ENCODE peak calls at places on chromosome 12, in seven cellular contexts. L, P, W, D, C, E and F are unnamed samples.

GRCh38 chr12:90979936-90980335 is 24.8 kb downstream of the EPYC start:
- DNase-seq in C (no peak), E (no peak), P (no peak), D (no peak), W (no peak), L (peak), F (no peak)

GRCh38 chr12:1841606-1842182 is 21.3 kb downstream of the LRTM2 start:
- DNase-seq in W (no peak), E (no peak), D (no peak), C (no peak), P (no peak), L (no peak), F (no peak)

GRCh38 chr12:64083285-64084210 is 138.5 kb downstream of the KICS2 start:
- DNase-seq in E (peak), D (peak), W (no peak), C (no peak), L (peak), P (peak), F (peak)

GRCh38 chr12:120367924-120368788 is 808 bp downstream of the MSI1 start:
- DNase-seq in C (peak), E (no peak), W (no peak), P (no peak), D (peak), L (no peak), F (peak)

GRCh38 chr12:47527816-47528215 is 178.0 kb downstream of the RPAP3 start:
- DNase-seq in C (no peak), D (no peak), P (no peak), L (no peak), W (no peak), E (no peak), F (no peak)

GRCh38 chr12:108766294-108766693 is 35.0 kb upstream of the CORO1C start:
- DNase-seq in P (no peak), W (no peak), L (no peak), E (no peak), C (no peak), D (no peak), F (no peak)

GRCh38 chr12:27785882-27786570 is 6.0 kb upstream of the MANSC4 start:
- DNase-seq in P (no peak), L (no peak), W (no peak), C (no peak), D (no peak), E (no peak), F (no peak)

GRCh38 chr12:63931703-63932102 is 87.2 kb downstream of the SRGAP1 start:
- DNase-seq in P (no peak), C (no peak), E (no peak), W (no peak), D (no peak), L (no peak), F (no peak)

GRCh38 chr12:1830401-1830845 is 10.1 kb downstream of the LRTM2 start:
- DNase-seq in D (no peak), L (no peak), W (no peak), P (no peak), C (no peak), E (no peak), F (peak)

GRCh38 chr12:50387487-50387886 is 8.9 kb downstream of the FAM186A start:
- DNase-seq in E (no peak), C (no peak), L (peak), P (no peak), W (no peak), D (no peak), F (no peak)

GRCh38 chr12:8026282-8026637 is 6.3 kb upstream of the FOXJ2 start:
- DNase-seq in D (no peak), E (no peak), C (no peak), L (peak), W (no peak), P (no peak), F (no peak)

GRCh38 chr12:131832393-131833231 is 4.4 kb downstream of the MMP17 start:
- DNase-seq in E (no peak), L (peak), C (no peak), W (no peak), D (peak), P (no peak), F (peak)

GRCh38 chr12:103673487-103673886 is 86.4 kb downstream of the STAB2 start:
- DNase-seq in L (no peak), E (no peak), C (no peak), P (no peak), D (no peak), W (no peak), F (no peak)

GRCh38 chr12:101945361-101946232 is 68.2 kb downstream of the DRAM1 start:
- DNase-seq in P (no peak), D (no peak), C (no peak), E (no peak), L (peak), W (no peak), F (no peak)

GRCh38 chr12:28543021-28543890 is 353.0 kb downstream of the CCDC91 start:
- DNase-seq in C (no peak), D (no peak), W (no peak), E (peak), L (no peak), P (no peak), F (no peak)

GRCh38 chr12:52044284-52044983 is 6.8 kb upstream of the NR4A1 start:
- DNase-seq in P (peak), C (no peak), D (peak), W (no peak), L (peak), E (no peak), F (peak)

GRCh38 chr12:57127101-57127709 is 1.1 kb upstream of the LRP1 start:
- DNase-seq in C (peak), D (peak), W (no peak), L (peak), E (peak), P (no peak), F (peak)

GRCh38 chr12:128459067-128459466 is 192.1 kb downstream of the TMEM132C start:
- DNase-seq in D (no peak), C (no peak), W (no peak), P (no peak), L (no peak), E (no peak), F (no peak)

GRCh38 chr12:48000878-48001321 is 3.4 kb downstream of the COL2A1 start:
- DNase-seq in P (no peak), W (no peak), C (no peak), L (peak), D (no peak), E (peak), F (no peak)

GRCh38 chr12:69875416-69875815 is 50.4 kb downstream of the MYRFL start:
- DNase-seq in C (no peak), D (no peak), W (no peak), E (no peak), L (no peak), P (no peak), F (no peak)